ENCODE peak calls at places on chromosomes 7 and 10, in seven cellular contexts. W is AG09319, L is ELF-1, G is heart right ventricle, C is AG08396, N is LoVo, O is right atrium auricular region. P is an unnamed sample.

GRCh38 chr7:16753932-16754571 is 497 bp downstream of the TSPAN13 start:
- DNase-seq in W (no peak), L (peak), G (peak), C (peak), N (peak), O (no peak), P (peak)

GRCh38 chr10:84188815-84189214 is 5.5 kb upstream of the CDHR1 start:
- DNase-seq in W (no peak), L (no peak), G (no peak), C (no peak), N (no peak), O (no peak), P (no peak)

GRCh38 chr7:96310106-96310505 is 11.8 kb downstream of the SLC25A13 start:
- DNase-seq in W (peak), L (no peak), G (no peak), C (no peak), N (no peak), O (no peak), P (no peak)

GRCh38 chr7:139396323-139396951 is 36.7 kb downstream of the LUC7L2 start:
- DNase-seq in W (no peak), L (no peak), G (no peak), C (peak), N (no peak), O (no peak), P (peak)

GRCh38 chr7:33107136-33108066 is 1.8 kb downstream of the RP9 start:
- DNase-seq in W (peak), L (peak), G (peak), C (peak), N (peak), O (no peak), P (peak)

GRCh38 chr7:104415700-104416099 is 87.3 kb downstream of the LHFPL3 start:
- DNase-seq in W (no peak), L (no peak), G (no peak), C (no peak), N (no peak), O (no peak), P (no peak)

GRCh38 chr7:70595741-70596574 is 536.0 kb upstream of the GALNT17 start:
- DNase-seq in W (no peak), L (peak), G (no peak), C (peak), N (peak), O (no peak), P (no peak)

GRCh38 chr7:142508251-142508650 is 241.0 kb upstream of the PRSS1 start:
- DNase-seq in W (no peak), L (no peak), G (no peak), C (no peak), N (peak), O (no peak), P (no peak)

GRCh38 chr10:28684986-28685580 is 7.8 kb downstream of the BAMBI start:
- DNase-seq in W (no peak), L (peak), G (no peak), C (no peak), N (peak), O (no peak), P (no peak)

GRCh38 chr10:125407000-125407502 is 246.7 kb upstream of the CTBP2 start:
- DNase-seq in W (no peak), L (peak), G (no peak), C (no peak), N (no peak), O (no peak), P (no peak)

GRCh38 chr7:44533301-44534055 is 7.7 kb downstream of the NPC1L1 start:
- DNase-seq in W (no peak), L (no peak), G (no peak), C (peak), N (no peak), O (no peak), P (no peak)

GRCh38 chr10:97069026-97069425 is 116.7 kb downstream of the SLIT1 start:
- DNase-seq in W (no peak), L (no peak), G (no peak), C (no peak), N (no peak), O (no peak), P (no peak)

GRCh38 chr10:128097783-128098182 is 28.4 kb downstream of the MKI67 start:
- DNase-seq in W (no peak), L (no peak), G (no peak), C (no peak), N (no peak), O (no peak), P (no peak)

GRCh38 chr7:4607321-4607729 is 74.8 kb upstream of the FOXK1 start:
- DNase-seq in W (no peak), L (no peak), G (no peak), C (no peak), N (no peak), O (no peak), P (no peak)

GRCh38 chr7:157881062-157881771 is 544.4 kb downstream of the DNAJB6 start:
- DNase-seq in W (no peak), L (no peak), G (no peak), C (no peak), N (no peak), O (no peak), P (no peak)

GRCh38 chr10:48470115-48470892 is 134.6 kb downstream of the ARHGAP22 start:
- DNase-seq in W (no peak), L (peak), G (no peak), C (no peak), N (no peak), O (no peak), P (no peak)

GRCh38 chr7:25632616-25633015 is 404.3 kb upstream of the NPVF start:
- DNase-seq in W (no peak), L (no peak), G (no peak), C (no peak), N (no peak), O (no peak), P (no peak)

GRCh38 chr7:28065308-28065707 is 115.3 kb downstream of the JAZF1 start:
- DNase-seq in W (peak), L (no peak), G (no peak), C (no peak), N (no peak), O (no peak), P (no peak)

GRCh38 chr10:132387723-132388210 is 9.2 kb upstream of the PWWP2B start:
- DNase-seq in W (no peak), L (peak), G (peak), C (peak), N (peak), O (no peak), P (peak)

GRCh38 chr7:20340839-20341238 is 10.1 kb downstream of the ITGB8 start:
- DNase-seq in W (no peak), L (peak), G (no peak), C (no peak), N (no peak), O (no peak), P (no peak)

GRCh38 chr7:34657632-34658268 is at the start of gene NPSR1:
- DNase-seq in W (no peak), L (no peak), G (no peak), C (no peak), N (no peak), O (no peak), P (no peak)

GRCh38 chr7:144869072-144869471 is 33.2 kb upstream of the TPK1 start:
- DNase-seq in W (no peak), L (no peak), G (no peak), C (no peak), N (no peak), O (no peak), P (no peak)

GRCh38 chr10:80579370-80579769 is 41.7 kb downstream of the SH2D4B start:
- DNase-seq in W (no peak), L (no peak), G (no peak), C (no peak), N (no peak), O (no peak), P (no peak)

GRCh38 chr10:42488416-42488815 is 150.0 kb downstream of the ZNF33B start:
- DNase-seq in W (peak), L (no peak), G (no peak), C (peak), N (no peak), O (no peak), P (peak)

GRCh38 chr10:71748671-71749191 is 24.6 kb downstream of the VSIR start:
- DNase-seq in W (no peak), L (peak), G (peak), C (peak), N (no peak), O (peak), P (no peak)

GRCh38 chr7:10212664-10213063 is 761.0 kb upstream of the PHF14 start:
- DNase-seq in W (no peak), L (no peak), G (no peak), C (no peak), N (no peak), O (no peak), P (no peak)